ENCODE peak calls at places on chromosomes 12 and 14, in seven cellular contexts. O is GM12878, I is H1, D is HepG2, F is HCT116, Y is endothelial cell of umbilical vein, B is K562. H is an unnamed sample.

GRCh38 chr12:54024581-54024980 is 3.7 kb upstream of the HOXC6 start:
- DNase-seq in O (no peak), I (no peak), D (no peak), F (no peak), Y (no peak), B (no peak), H (no peak)

GRCh38 chr12:3123729-3124128 is 46.5 kb downstream of the TSPAN9 start:
- DNase-seq in O (no peak), I (no peak), D (no peak), F (no peak), Y (peak; percentile 28), B (no peak), H (no peak)

GRCh38 chr14:64569108-64570045 is 19.6 kb downstream of the PPP1R36 start:
- DNase-seq in O (no peak), I (no peak), D (peak; percentile 10), F (peak; percentile 62), Y (peak; percentile 91), B (no peak), H (no peak)

GRCh38 chr12:71945121-71945520 is 6.5 kb downstream of the TPH2 start:
- DNase-seq in O (no peak), I (no peak), D (no peak), F (no peak), Y (no peak), B (no peak), H (no peak)

GRCh38 chr14:55123101-55123500 is 6.0 kb upstream of the LGALS3 start:
- DNase-seq in O (no peak), I (no peak), D (no peak), F (no peak), Y (peak; percentile 26), B (no peak), H (peak; percentile 40)

GRCh38 chr12:88063375-88063774 is 34.2 kb upstream of the C12orf50 start:
- DNase-seq in O (no peak), I (no peak), D (no peak), F (no peak), Y (peak; percentile 20), B (no peak), H (no peak)

GRCh38 chr12:125340791-125341190 is 275.6 kb downstream of the AACS start:
- DNase-seq in O (no peak), I (no peak), D (peak; percentile 3), F (no peak), Y (peak; percentile 13), B (no peak), H (no peak)

GRCh38 chr12:26319511-26319910 is 124.1 kb downstream of the SSPN start:
- DNase-seq in O (no peak), I (peak; percentile 3), D (peak; percentile 9), F (no peak), Y (no peak), B (no peak), H (no peak)

GRCh38 chr14:21535545-21536394 is 9.6 kb upstream of the SALL2 start:
- DNase-seq in O (no peak), I (no peak), D (no peak), F (no peak), Y (no peak), B (no peak), H (no peak)

GRCh38 chr12:59938190-59938962 is 342.5 kb downstream of the SLC16A7 start:
- DNase-seq in O (no peak), I (no peak), D (no peak), F (no peak), Y (no peak), B (no peak), H (no peak)

GRCh38 chr12:67909091-67909531 is 80.1 kb upstream of the IFNG-AS1 start:
- DNase-seq in O (no peak), I (no peak), D (no peak), F (no peak), Y (no peak), B (no peak), H (no peak)

GRCh38 chr12:128753438-128753837 is 70.3 kb downstream of the SLC15A4 start:
- DNase-seq in O (no peak), I (no peak), D (no peak), F (no peak), Y (no peak), B (no peak), H (no peak)

GRCh38 chr12:106585237-106585834 is 2.5 kb downstream of the RFX4 start:
- DNase-seq in O (no peak), I (no peak), D (no peak), F (no peak), Y (no peak), B (no peak), H (no peak)

GRCh38 chr12:4653257-4653656 is 4.3 kb downstream of the NDUFA9 start:
- DNase-seq in O (no peak), I (no peak), D (no peak), F (no peak), Y (no peak), B (no peak), H (no peak)
- H3K79me2 ChIP-seq in O (peaks cover 47% of the 10 kb centered on the region), I (peaks cover 43% of the 10 kb centered on the region), D (peaks cover 44% of the 10 kb centered on the region), F (peaks cover 59% of the 10 kb centered on the region), Y (peaks cover 56% of the 10 kb centered on the region), B (peaks cover 45% of the 10 kb centered on the region), H (peaks cover 45% of the 10 kb centered on the region)

DNA sequence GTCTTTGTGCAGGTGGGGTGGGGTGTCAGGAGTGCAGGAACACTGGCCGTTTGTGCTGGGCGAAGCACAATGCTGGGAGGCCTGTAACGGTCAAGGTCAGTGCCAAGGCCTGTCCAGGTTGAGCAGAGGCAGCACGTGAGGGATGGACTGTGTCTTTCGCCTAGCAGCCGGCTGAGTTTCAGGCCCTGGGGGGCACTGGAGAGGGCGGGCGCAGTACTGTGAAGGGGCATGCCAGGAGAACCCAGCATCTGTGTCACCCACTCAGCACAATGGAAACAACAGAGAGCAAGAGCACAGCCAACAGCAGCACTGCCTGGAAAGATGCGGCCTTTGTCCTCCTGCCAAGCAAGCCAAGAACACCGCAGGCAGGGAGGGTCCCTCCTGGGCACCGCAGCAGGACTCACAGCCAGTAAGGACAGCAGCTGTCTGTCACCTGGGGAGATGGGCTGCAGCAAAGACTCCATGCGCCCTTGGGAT is 25.2 kb downstream of the SLC25A47 start:
- DNase-seq in O (no peak), I (no peak), D (peak; percentile 47), F (no peak), Y (no peak), B (no peak), H (no peak)
- TF ChIP-seq MAX in O (no peak), I (no peak), D (no peak), F (no peak), Y (no peak), B (no peak), H (no peak)

GRCh38 chr14:50647753-50648152 is 20.4 kb downstream of the SAV1 start:
- DNase-seq in O (no peak), I (no peak), D (no peak), F (no peak), Y (peak; percentile 7), B (no peak), H (no peak)

GRCh38 chr14:50649691-50650090 is 18.4 kb downstream of the SAV1 start:
- DNase-seq in O (no peak), I (no peak), D (no peak), F (no peak), Y (no peak), B (no peak), H (no peak)

GRCh38 chr14:50647282-50647681 is 20.8 kb downstream of the SAV1 start:
- DNase-seq in O (peak; percentile 45), I (no peak), D (no peak), F (no peak), Y (no peak), B (no peak), H (no peak)
- H3K79me2 ChIP-seq in O (peaks cover 35% of the 10 kb centered on the region), I (peaks cover 92% of the 10 kb centered on the region), D (peaks cover 1% of the 10 kb centered on the region), F (peaks cover 94% of the 10 kb centered on the region), Y (peaks cover 23% of the 10 kb centered on the region), B (peaks cover 55% of the 10 kb centered on the region), H (peaks cover 66% of the 10 kb centered on the region)

DNA sequence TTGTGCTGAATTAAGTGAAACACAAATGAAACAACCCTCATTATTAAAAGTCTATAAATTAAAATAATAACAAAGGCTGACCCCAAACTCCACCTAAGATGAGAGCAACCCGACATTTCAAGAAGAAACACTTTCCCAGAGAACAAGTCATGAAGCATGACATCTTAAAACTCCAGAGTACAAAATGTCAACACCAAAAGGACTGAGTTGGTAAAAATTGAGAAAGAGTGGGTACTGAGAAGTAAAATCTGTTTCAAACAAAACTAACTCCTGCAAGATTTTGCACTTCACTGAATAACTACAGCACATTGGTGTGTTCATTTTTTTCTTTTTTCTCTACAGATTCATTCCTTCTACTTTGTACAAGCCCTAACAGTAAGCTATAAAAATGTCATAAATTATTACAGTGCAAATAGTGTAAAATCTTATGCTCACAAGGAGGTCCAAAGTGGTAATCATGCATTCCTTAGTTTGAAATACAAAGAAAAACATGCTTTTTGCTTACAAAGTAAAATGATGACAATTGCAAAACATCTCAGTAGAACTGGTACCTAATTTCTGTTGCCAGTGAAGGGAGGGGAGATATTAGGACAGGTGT is 31.8 kb downstream of the SLC35F4 start:
- DNase-seq in O (no peak), I (no peak), D (no peak), F (no peak), Y (no peak), B (no peak), H (no peak)
- TF ChIP-seq MAX in O (no peak), I (no peak), D (no peak), F (no peak), Y (no peak), B (no peak), H (no peak)

GRCh38 chr12:62306569-62307530 is 46.6 kb downstream of the USP15 start:
- DNase-seq in O (no peak), I (no peak), D (no peak), F (no peak), Y (no peak), B (peak; percentile 35), H (no peak)
- H3K79me2 ChIP-seq in O (peaks cover 20% of the 10 kb centered on the region), I (no peaks in the 10 kb centered on the region), D (no peaks in the 10 kb centered on the region), F (peaks cover 24% of the 10 kb centered on the region), Y (peaks cover 46% of the 10 kb centered on the region), B (peaks cover 100% of the 10 kb centered on the region), H (peaks cover 18% of the 10 kb centered on the region)

GRCh38 chr12:51760231-51760630 is 88.3 kb downstream of the FIGNL2 start:
- DNase-seq in O (no peak), I (no peak), D (no peak), F (no peak), Y (no peak), B (no peak), H (no peak)
- TF ChIP-seq MAX in O (no peak), I (no peak), D (no peak), F (no peak), Y (no peak), B (no peak), H (no peak)